ENCODE peak calls at places on chromosomes 11 and 22, in nine cellular contexts. Q, R, N, A, P, U, V, S and E are unnamed samples.

GRCh38 chr11:124277809-124278208 is 21.6 kb downstream of the OR8G5 start:
- DNase-seq in U (no peak), N (no peak), V (no peak), Q (no peak), R (no peak), P (no peak), S (no peak), A (no peak), E (peak; percentile 2)

GRCh38 chr22:19878461-19879247 is 24.0 kb upstream of the GNB1L start:
- DNase-seq in N (no peak), P (peak; percentile 47), Q (no peak), S (no peak), V (no peak), U (no peak), A (peak; percentile 10), R (peak; percentile 80), E (no peak)

GRCh38 chr11:5550440-5551095 is 2.2 kb upstream of the OR52H1 start:
- DNase-seq in U (no peak), Q (no peak), R (peak; percentile 86), A (no peak), N (no peak), V (no peak), S (no peak), P (no peak), E (no peak)

GRCh38 chr11:69891421-69892236 is 72.4 kb upstream of the FGF3 start:
- DNase-seq in S (no peak), R (no peak), V (no peak), U (peak; percentile 85), Q (no peak), N (no peak), P (peak; percentile 48), A (no peak), E (no peak)

GRCh38 chr11:116509566-116509965 is 263.2 kb downstream of the BUD13 start:
- DNase-seq in V (no peak), S (no peak), Q (no peak), U (no peak), R (no peak), N (no peak), A (no peak), P (no peak), E (no peak)

GRCh38 chr22:42906605-42907338 is 49.7 kb upstream of the ARFGAP3 start:
- DNase-seq in Q (no peak), A (no peak), S (no peak), U (no peak), R (no peak), V (no peak), P (peak; percentile 88), N (no peak), E (no peak)

GRCh38 chr11:34299284-34299961 is 58.4 kb downstream of the ABTB2 start:
- DNase-seq in V (no peak), A (no peak), U (no peak), S (no peak), N (no peak), R (no peak), P (no peak), Q (no peak), E (no peak)

GRCh38 chr11:45149483-45150056 is 3.1 kb downstream of the PRDM11 start:
- DNase-seq in U (no peak), A (no peak), V (no peak), P (no peak), N (no peak), Q (no peak), R (no peak), S (no peak), E (no peak)

GRCh38 chr11:95074806-95075563 is 8.3 kb downstream of the SRSF8 start:
- DNase-seq in S (no peak), A (no peak), P (peak; percentile 92), U (peak; percentile 83), R (no peak), N (no peak), V (no peak), Q (no peak), E (no peak)

GRCh38 chr11:33652001-33652400 is 48.6 kb downstream of the C11orf91 start:
- DNase-seq in P (no peak), U (no peak), N (no peak), S (no peak), R (no peak), Q (no peak), V (no peak), A (no peak), E (no peak)